ENCODE peak calls at places on chromosome 13, in four cellular contexts. Y is breast epithelium, Z is ovary, E is suprapubic skin. I is an unnamed sample. For H3K36me3, the result is how much of the 10 kb centered on the place peaks cover.

GRCh38 chr13:110301606-110302131 is 5.3 kb downstream of the COL4A1 start:
- DNase-seq in Y (no peak), E (peak), Z (no peak), I (no peak)

GRCh38 chr13:114108141-114108761 is 24.2 kb downstream of the RASA3 start:
- DNase-seq in Y (no peak), Z (no peak), E (peak), I (no peak)

GRCh38 chr13:69092615-69093322 is 1014.9 kb upstream of the ATXN8OS start:
- DNase-seq in Y (no peak), Z (no peak), E (no peak), I (no peak)

GRCh38 chr13:83943530-83944279 is 61.4 kb upstream of the SLITRK1 start:
- DNase-seq in E (no peak), Z (no peak), Y (no peak), I (no peak)

GRCh38 chr13:72959643-72960042 is 99.2 kb upstream of the KLF5 start:
- DNase-seq in Y (no peak), E (no peak), Z (no peak), I (no peak)

GRCh38 chr13:37429976-37430375 is 168.6 kb downstream of the POSTN start:
- DNase-seq in E (no peak), Z (no peak), Y (no peak), I (no peak)

GRCh38 chr13:31978021-31978420 is 53.6 kb upstream of the FRY start:
- DNase-seq in E (no peak), Z (no peak), Y (no peak), I (peak)

GRCh38 chr13:103351035-103351828 is 285.0 kb upstream of the SLC10A2 start:
- DNase-seq in Y (no peak), Z (no peak), E (no peak), I (no peak)

GRCh38 chr13:75316427-75316826 is 165.5 kb downstream of the TBC1D4 start:
- DNase-seq in E (no peak), Z (no peak), Y (no peak), I (no peak)

GRCh38 chr13:26186995-26187394 is 35.1 kb downstream of the RNF6 start:
- DNase-seq in E (no peak), Y (no peak), Z (no peak), I (no peak)

GRCh38 chr13:45584816-45585215 is 30.7 kb downstream of the ERICH6B start:
- DNase-seq in Z (no peak), Y (no peak), E (no peak), I (no peak)

GRCh38 chr13:21304256-21304655 is 127.8 kb downstream of the MRPL57 start:
- DNase-seq in Z (no peak), Y (no peak), E (no peak), I (no peak)

GRCh38 chr13:50422181-50423148 is 407.2 kb downstream of the KCNRG start:
- DNase-seq in Y (no peak), E (no peak), Z (no peak), I (no peak)

GRCh38 chr13:110812869-110813645 is 99.6 kb downstream of the ING1 start:
- DNase-seq in Y (no peak), Z (no peak), E (peak), I (no peak)

GRCh38 chr13:61423879-61424278 is 8.2 kb upstream of the PCDH20 start:
- DNase-seq in E (no peak), Z (no peak), Y (no peak), I (no peak)

GRCh38 chr13:114109646-114110045 is 22.8 kb downstream of the RASA3 start:
- DNase-seq in E (no peak), Y (no peak), Z (peak), I (no peak)

GRCh38 chr13:110498327-110498726 is 63.2 kb downstream of the RAB20 start:
- DNase-seq in E (no peak), Z (no peak), Y (no peak), I (no peak)

GRCh38 chr13:24640752-24641151 is 39.5 kb upstream of the ATP12A start:
- DNase-seq in Z (no peak), Y (no peak), E (peak), I (no peak)

GRCh38 chr13:110364081-110364480 is 57.0 kb downstream of the COL4A2 start:
- DNase-seq in Z (no peak), Y (no peak), E (no peak), I (no peak)

GRCh38 chr13:28337196-28338045 is 157.5 kb downstream of the FLT1 start:
- DNase-seq in E (no peak), Z (no peak), Y (no peak), I (no peak)

GRCh38 chr13:32962342-32962741 is 53.9 kb upstream of the KL start:
- DNase-seq in E (no peak), Y (no peak), Z (no peak), I (no peak)

GRCh38 chr13:41061075-41061913 is at the start of gene WBP4:
- DNase-seq in Z (peak), E (peak), Y (peak), I (peak)
- TF ChIP-seq POLR2A in Z (peak), E (peak), Y (peak), I (peak)

GRCh38 chr13:77176350-77176749 is 149.4 kb upstream of the FBXL3 start:
- DNase-seq in Z (no peak), Y (no peak), E (no peak), I (no peak)
- H3K36me3 ChIP-seq in Z (under half), Y (under half), E (half or more), I (under half)

GRCh38 chr13:42047561-42048322 is 706 bp upstream of the DGKH start:
- DNase-seq in Y (peak), E (no peak), Z (peak), I (peak)

GRCh38 chr13:42048323-42048624 is 174 bp upstream of the DGKH start:
- DNase-seq in E (no peak), Y (no peak), Z (no peak), I (no peak)

GRCh38 chr13:42046448-42046847 is 2.0 kb upstream of the DGKH start:
- DNase-seq in Y (no peak), Z (no peak), E (no peak), I (no peak)

GRCh38 chr13:42049454-42049780 is 969 bp downstream of the DGKH start:
- DNase-seq in Y (no peak), Z (no peak), E (no peak), I (no peak)

DNA sequence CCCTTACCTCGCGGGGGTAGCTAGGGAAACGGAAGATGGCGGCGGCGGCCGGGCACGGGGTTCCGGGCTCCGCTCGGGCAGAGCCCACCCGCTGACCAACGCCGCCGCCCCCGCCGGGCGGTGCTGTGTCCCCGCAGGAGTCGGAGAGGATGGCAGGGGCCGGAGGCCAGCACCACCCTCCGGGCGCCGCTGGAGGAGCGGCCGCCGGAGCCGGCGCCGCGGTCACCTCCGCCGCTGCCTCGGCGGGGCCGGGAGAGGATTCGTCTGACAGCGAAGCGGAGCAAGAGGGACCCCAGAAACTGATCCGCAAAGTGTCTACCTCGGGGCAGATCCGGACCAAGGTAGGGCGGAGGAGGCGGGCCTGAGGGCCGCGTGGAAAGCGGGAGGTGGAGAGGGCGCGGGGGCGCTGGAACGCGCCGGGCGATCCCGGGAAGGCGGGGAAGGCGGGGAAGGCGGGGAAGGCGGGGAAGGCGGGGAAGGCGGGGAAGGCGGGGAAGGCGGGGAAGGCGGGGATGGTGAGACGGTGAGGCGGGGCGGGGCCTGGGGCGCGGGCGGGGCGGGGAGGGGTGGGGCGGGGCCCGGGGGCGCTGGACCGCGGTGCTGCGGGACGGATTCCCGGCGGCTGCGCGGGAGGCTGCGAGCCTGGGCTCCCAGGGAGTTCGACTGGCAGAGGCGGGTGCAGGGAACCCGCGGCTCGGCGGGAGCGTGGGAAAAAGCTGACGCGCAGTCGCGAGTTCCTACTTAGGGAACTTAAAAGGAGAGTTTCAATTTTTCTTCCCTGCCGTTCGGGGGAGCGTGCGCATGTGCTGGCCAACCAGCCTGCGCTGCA is at the start of gene DGKH:
- DNase-seq in Y (peak), Z (peak), E (peak), I (peak)
- TF ChIP-seq POLR2A in Y (peak), Z (no peak), E (no peak), I (peak)

GRCh38 chr13:44471686-44472085 is 98.1 kb downstream of the SERP2 start:
- DNase-seq in Z (no peak), Y (no peak), E (no peak), I (no peak)
- H3K36me3 ChIP-seq in Z (under half), Y (under half), E (under half), I (under half)

GRCh38 chr13:20177049-20177831 is 15.5 kb downstream of the GJB2 start:
- DNase-seq in Z (no peak), E (no peak), Y (no peak), I (no peak)

GRCh38 chr13:20175406-20175794 is 14.5 kb upstream of the GJA3 start:
- DNase-seq in E (no peak), Y (no peak), Z (no peak), I (no peak)

GRCh38 chr13:20173121-20173746 is 12.4 kb upstream of the GJA3 start:
- DNase-seq in E (no peak), Z (no peak), Y (no peak), I (no peak)

GRCh38 chr13:20175907-20176652 is 15.2 kb upstream of the GJA3 start:
- DNase-seq in E (no peak), Z (no peak), Y (no peak), I (no peak)

DNA sequence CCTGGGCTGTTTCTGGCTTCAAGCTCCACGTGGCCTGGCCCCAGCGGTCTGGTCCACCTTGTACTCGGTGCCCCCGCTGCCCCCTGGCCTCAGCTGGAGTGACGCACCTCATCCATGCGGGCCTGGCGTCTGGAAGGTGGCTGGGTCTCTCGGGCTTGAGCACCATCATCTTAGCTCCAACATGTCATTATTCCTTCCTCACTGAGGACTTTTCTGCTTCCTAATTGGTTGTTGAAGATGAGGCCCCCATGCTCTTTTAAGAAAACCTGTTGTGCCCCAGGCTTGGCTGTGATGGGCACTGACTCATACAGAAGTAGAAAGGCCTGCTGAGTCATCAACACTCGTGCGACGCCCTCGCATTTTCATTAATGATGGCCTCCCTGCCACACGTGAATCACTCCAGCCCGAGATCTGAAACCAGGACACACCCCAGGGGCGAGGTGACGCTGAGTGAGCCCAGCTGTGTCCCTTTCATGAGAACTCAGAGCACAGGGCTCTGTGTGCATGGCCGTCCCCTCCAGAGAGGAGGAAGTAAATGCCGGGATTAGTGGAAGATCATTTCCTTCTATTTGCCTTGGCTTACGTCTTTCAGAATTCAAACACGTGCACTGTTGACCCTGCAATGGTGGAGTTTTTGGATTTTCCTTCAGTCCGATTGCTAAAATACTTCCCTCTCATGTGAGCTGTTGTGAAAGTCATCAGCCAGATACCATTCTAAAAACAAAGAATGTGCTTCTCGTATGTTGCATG is 14.0 kb upstream of the GJA3 start:
- DNase-seq in Z (peak), Y (peak), E (peak), I (no peak)
- TF ChIP-seq POLR2A in Z (no peak), Y (no peak), E (no peak), I (no peak)

GRCh38 chr13:20037908-20038307 is 79.4 kb downstream of the ZMYM2 start:
- DNase-seq in E (no peak), Z (no peak), Y (no peak), I (no peak)

GRCh38 chr13:20035130-20035529 is 76.6 kb downstream of the ZMYM2 start:
- DNase-seq in Y (no peak), Z (no peak), E (no peak), I (no peak)

GRCh38 chr13:20028953-20029352 is 70.4 kb downstream of the ZMYM2 start:
- DNase-seq in Z (no peak), Y (no peak), E (no peak), I (no peak)

DNA sequence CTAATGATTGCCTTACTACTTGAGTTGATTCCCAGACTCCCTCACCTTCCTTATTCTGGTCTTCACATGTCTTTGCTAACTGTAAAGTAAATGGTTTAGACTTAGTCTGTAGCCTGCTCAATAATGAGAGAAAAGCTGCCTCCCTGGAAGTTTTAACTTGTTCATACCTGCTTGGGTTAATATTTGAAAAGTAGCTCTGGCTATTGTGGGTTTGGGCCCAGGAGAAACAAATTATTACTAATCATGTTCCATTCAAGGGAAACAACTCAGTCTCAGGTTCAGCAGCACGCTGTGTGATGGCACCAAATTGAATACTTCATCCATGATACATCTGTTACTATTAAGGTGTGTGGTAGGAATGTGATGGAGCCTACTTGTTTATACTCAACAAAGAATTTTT is 75.0 kb downstream of the ZMYM2 start:
- DNase-seq in Y (no peak), E (no peak), Z (no peak), I (no peak)
- H3K36me3 ChIP-seq in Y (under half), E (half or more), Z (under half), I (under half)

GRCh38 chr13:94598281-94598680 is 2.3 kb upstream of the TGDS start:
- DNase-seq in Z (no peak), E (no peak), Y (no peak), I (no peak)

GRCh38 chr13:94602467-94602866 is 810 bp downstream of the GPR180 start:
- DNase-seq in Y (no peak), Z (no peak), E (no peak), I (no peak)

GRCh38 chr13:94596575-94596971 is 621 bp upstream of the TGDS start:
- DNase-seq in Z (peak), E (no peak), Y (no peak), I (no peak)

GRCh38 chr13:94601446-94602431 is at the start of gene GPR180:
- DNase-seq in E (peak), Z (peak), Y (peak), I (peak)

DNA sequence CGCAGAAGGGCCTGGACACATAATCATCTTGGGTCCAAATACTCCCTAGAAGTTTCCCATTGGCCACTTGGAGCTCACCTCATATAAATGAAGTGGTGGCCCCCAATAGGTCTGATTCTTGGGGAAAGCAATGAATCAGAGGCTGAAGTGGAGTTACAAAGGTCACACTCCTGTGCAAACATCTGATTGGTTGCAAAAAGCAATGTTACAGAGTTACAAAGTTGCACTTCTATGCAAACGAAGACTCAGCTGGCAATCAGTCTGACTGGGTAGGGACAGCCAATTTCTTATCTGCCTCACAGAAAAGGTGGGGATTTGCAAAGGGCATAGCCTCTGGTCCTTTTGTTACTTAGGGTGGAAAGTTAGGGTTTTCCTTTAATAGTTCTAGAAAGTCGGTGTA is 1.8 kb upstream of the GPR180 start:
- DNase-seq in Y (no peak), E (no peak), Z (no peak), I (no peak)
- TF ChIP-seq POLR2A in Y (no peak), E (no peak), Z (no peak), I (no peak)

DNA sequence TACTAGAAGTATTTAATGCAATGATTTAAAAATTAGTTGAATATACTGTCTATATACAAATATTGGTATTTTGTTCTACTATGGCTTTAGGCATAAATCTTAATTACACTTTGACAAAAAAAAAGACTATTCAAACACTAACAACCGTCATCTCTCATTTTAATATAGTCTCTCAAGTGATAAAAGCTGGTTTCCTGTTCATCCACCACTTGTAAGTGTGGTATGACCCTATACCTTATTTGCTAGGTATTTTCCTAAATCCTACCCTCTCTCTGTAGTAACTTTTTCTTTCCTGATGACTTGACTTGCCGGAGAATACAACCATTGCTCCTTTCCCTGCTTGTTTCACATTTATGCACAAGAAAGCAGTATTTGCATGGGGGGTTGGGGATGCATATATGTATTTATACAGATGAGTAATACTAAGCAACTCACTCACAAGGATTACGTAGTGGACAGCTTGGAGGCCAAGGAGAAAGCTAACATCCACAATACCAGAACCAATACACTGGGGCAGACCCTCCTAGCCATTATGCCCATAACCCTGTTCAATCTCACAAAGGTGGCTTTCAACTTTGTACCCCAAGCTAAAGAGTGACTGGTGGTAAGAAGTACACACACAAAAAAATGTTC is 12.7 kb upstream of the EFNB2 start:
- DNase-seq in Y (no peak), E (no peak), Z (no peak), I (no peak)
- H3K36me3 ChIP-seq in Y (under half), E (under half), Z (under half), I (under half)